ENCODE peak calls at places on chromosomes 13 and 19, in nine cellular contexts. H is cardiac fibroblast, D is vagina, M is A673, J is neural crest cell, A is PC-3, B is foreskin fibroblast, C is dorsolateral prefrontal cortex, Q is pancreas. U is an unnamed sample.

GRCh38 chr13:57045816-57046691 is 94.7 kb upstream of the PRR20A start:
- DNase-seq in A (no peak), B (no peak), M (peak; percentile 54), H (peak; percentile 3), D (no peak), J (no peak), C (no peak), Q (no peak), U (no peak)

GRCh38 chr13:32889986-32890565 is 126.1 kb upstream of the KL start:
- DNase-seq in H (no peak), C (no peak), A (peak; percentile 38), Q (no peak), B (no peak), J (no peak), D (no peak), M (no peak), U (no peak)

GRCh38 chr19:33520844-33521479 is 629 bp downstream of the PEPD start:
- DNase-seq in J (no peak), Q (no peak), H (no peak), M (no peak), B (no peak), D (no peak), A (no peak), C (no peak), U (no peak)

GRCh38 chr19:32104465-32105235 is 240.8 kb upstream of the ZNF507 start:
- DNase-seq in C (no peak), B (no peak), A (peak; percentile 35), Q (no peak), D (no peak), M (peak; percentile 72), J (no peak), H (no peak), U (peak; percentile 51)

GRCh38 chr19:17079710-17080440 is 4.3 kb downstream of the MYO9B start:
- DNase-seq in B (peak; percentile 97), H (peak; percentile 97), Q (no peak), A (peak; percentile 96), J (peak; percentile 65), M (peak; percentile 59), C (peak; percentile 61), D (no peak), U (peak; percentile 98)

GRCh38 chr19:47561440-47562045 is 11.4 kb downstream of the ZNF541 start:
- DNase-seq in M (no peak), B (no peak), C (no peak), A (peak; percentile 71), Q (no peak), H (no peak), J (no peak), D (no peak), U (no peak)

GRCh38 chr13:33940898-33941297 is 122.9 kb downstream of the RFC3 start:
- DNase-seq in B (no peak), H (peak; percentile 23), C (no peak), Q (no peak), D (no peak), M (no peak), J (no peak), A (no peak), U (peak; percentile 95)

GRCh38 chr19:30968210-30968609 is 381.0 kb downstream of the TSHZ3 start:
- DNase-seq in H (no peak), A (no peak), B (no peak), M (no peak), Q (no peak), C (no peak), D (no peak), J (no peak), U (no peak)

GRCh38 chr19:53503126-53503525 is 34.8 kb upstream of the ZNF331 start:
- DNase-seq in M (no peak), D (no peak), J (no peak), B (no peak), H (no peak), A (no peak), Q (no peak), C (no peak), U (no peak)

GRCh38 chr19:38211206-38211605 is 12.8 kb downstream of the DPF1 start:
- DNase-seq in A (no peak), H (no peak), B (peak; percentile 17), Q (no peak), M (no peak), D (no peak), C (no peak), J (no peak), U (no peak)

GRCh38 chr19:58409010-58409790 is 751 bp downstream of the ZNF584 start:
- DNase-seq in B (peak; percentile 63), M (peak; percentile 59), C (no peak), H (peak; percentile 36), A (peak; percentile 56), Q (no peak), J (no peak), D (no peak), U (no peak)
- TF ChIP-seq CTCF in B (no peak), M (no peak), C (no peak), H (no peak), A (peak; percentile 18), Q (no peak), J (no peak), D (no peak), U (no peak)

DNA sequence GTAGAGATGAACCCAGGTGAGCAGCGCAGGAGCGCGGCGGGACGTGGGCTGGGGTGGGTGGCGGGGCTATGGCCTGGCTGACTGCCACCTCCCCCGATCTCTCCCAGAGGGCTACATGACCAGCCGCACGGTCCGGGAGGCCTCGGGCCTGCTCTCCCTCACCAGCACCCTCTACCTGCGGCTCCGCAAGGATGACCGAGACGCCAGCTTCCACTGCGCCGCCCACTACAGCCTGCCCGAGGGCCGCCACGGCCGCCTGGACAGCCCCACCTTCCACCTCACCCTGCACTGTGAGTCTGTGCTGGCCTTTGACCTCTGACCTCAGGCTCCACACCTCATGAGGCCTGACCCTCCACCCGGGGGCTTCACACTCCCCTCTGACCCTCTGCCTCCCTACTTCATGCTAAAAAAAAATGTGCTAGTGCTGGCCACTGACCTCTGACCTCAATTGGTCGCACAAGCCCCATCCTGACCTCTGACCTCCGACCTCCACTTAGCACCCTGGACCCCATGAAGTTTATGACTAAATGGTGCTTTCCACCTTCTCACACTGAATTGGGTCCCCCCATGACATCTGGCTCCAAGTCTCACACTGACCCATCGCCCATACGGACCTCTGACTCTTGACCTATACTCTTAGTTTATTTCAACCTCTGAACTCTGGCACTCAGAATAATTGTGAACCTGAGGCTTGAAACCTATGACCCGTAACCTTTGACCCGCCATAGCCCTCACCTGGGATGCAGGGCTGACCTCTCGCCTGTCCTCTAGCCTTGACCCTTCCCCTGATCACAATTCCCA is 4.6 kb downstream of the BCAM start:
- DNase-seq in J (no peak), A (no peak), C (no peak), Q (no peak), B (no peak), H (no peak), D (no peak), M (no peak), U (no peak)
- TF ChIP-seq CTCF in J (no peak), A (no peak), C (no peak), Q (no peak), B (no peak), H (no peak), D (no peak), M (no peak), U (no peak)

GRCh38 chr19:1274081-1274851 is 1.1 kb upstream of the FAM174C start:
- DNase-seq in M (no peak), H (no peak), J (no peak), B (no peak), A (no peak), C (no peak), Q (no peak), D (no peak), U (no peak)
- TF ChIP-seq CTCF in M (peak; percentile 4), H (no peak), J (no peak), B (no peak), A (no peak), C (no peak), Q (no peak), D (no peak), U (no peak)

DNA sequence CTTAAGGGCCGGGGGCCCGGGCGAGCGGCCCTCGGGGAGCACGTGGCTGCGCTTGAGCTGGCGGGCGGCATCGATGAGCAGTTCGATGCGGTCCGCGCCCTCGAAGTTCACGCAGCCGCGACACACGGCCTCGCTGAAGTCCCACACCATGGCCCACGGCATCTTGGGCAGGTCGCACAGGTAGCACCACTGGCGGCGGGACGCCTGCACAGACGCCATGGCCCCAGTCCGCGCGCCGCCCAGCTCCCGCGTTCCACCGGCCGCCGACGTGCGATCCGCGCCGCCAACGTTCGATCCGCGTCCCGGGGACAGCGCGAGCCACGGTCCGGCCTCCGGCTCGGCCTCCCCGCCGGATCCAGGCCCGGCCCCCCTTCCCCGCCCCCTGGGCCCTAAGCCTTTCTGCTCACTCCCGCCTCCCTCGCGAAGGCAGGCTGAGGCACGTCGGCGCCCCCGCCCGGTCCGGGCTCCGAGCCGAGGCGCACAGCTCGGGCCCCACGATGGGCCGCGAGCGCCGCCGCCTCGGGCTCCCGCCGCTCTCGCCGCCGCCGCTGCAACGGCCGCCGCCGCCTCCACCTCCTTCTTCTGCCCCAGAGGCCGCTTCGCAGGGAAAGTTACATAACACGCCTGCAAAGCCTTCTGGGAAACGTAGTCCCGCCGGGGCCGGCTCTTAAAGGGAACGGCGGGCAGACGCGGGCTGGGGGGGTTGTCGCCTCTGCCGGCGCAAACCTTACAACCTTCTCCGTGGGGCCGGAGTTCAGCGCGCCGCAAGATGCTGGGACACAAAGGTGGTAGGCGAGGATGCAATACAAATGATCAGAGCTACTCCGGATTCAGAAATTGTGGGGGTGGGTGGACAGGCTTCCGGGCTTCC is at the start of gene IRF2BP1:
- DNase-seq in Q (peak; percentile 93), H (peak; percentile 95), B (peak; percentile 96), C (peak; percentile 91), A (peak; percentile 87), M (peak; percentile 95), D (no peak), J (peak; percentile 82), U (peak; percentile 80)
- TF ChIP-seq CTCF in Q (no peak), H (no peak), B (no peak), C (no peak), A (no peak), M (no peak), D (no peak), J (no peak), U (no peak)

DNA sequence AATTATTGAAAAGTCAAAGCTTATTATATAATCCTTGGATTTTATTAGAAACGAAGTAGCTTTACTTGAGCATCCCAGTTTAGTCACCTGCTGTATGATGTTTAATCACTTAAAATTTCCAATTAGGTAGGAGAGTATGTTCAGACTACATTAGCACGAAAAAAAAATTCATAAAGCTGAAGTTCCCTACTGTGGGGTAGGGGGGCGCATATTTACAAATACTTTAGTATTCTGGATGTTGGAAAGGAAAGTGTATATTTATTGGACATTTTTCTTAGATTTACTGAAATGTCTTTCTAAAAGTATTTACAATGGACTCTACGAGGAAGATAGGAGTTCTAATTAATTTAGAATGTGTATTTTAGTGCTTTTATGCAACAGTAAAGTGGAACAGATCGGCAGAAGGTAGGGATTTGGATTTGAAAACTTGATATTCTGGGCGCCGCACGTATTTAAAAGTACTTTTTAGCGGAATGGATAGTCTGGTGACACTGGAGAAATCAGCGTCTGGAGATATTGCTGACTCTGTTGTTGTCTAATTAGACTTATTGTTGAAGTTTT is 1.9 kb downstream of the CDK8 start:
- DNase-seq in B (peak; percentile 14), M (peak; percentile 23), J (no peak), Q (no peak), H (peak; percentile 30), D (no peak), A (peak; percentile 35), C (no peak), U (no peak)
- TF ChIP-seq CTCF in B (peak; percentile 23), M (peak; percentile 53), J (peak; percentile 56), Q (no peak), H (peak; percentile 37), D (no peak), A (peak; percentile 56), C (peak; percentile 21), U (peak; percentile 37)

U was measured in foreskin keratinocyte.